ENCODE peak calls at places on chromosomes 13 and 19, in seven cellular contexts. Y is WERI-Rb-1; O is GM23248; L is stimulated activated CD8-positive, alpha-beta memory T cell treated with anti-CD3 and anti-CD28 coated beads, Interleukin-7, amount 100 ng/mL, for 48 hours; K is natural killer cell; J is T-helper 1 cell; S is CD8-positive, alpha-beta memory T cell. U is an unnamed sample.

GRCh38 chr19:33054623-33055022 is 10.1 kb downstream of the RHPN2 start:
- DNase-seq in Y (no peak), O (no peak), L (no peak), K (no peak), J (no peak), S (no peak), U (no peak)

GRCh38 chr19:16293133-16294085 is 31.2 kb upstream of the KLF2 start:
- DNase-seq in Y (no peak), O (peak; percentile 98), L (no peak), K (no peak), J (no peak), S (no peak), U (no peak)

GRCh38 chr19:18659281-18660050 is 22.6 kb downstream of the KLHL26 start:
- DNase-seq in Y (no peak), O (peak; percentile 38), L (no peak), K (no peak), J (no peak), S (no peak), U (no peak)

GRCh38 chr13:25731037-25731436 is 320.8 kb downstream of the SHISA2 start:
- DNase-seq in Y (no peak), O (no peak), L (no peak), K (no peak), J (no peak), S (no peak), U (no peak)

GRCh38 chr19:7658219-7658686 is 10.6 kb upstream of the RETN start:
- DNase-seq in Y (no peak), O (peak; percentile 5), L (peak; percentile 35), K (no peak), J (no peak), S (no peak), U (peak; percentile 43)

GRCh38 chr13:113783966-113784644 is 25.1 kb downstream of the TMEM255B start:
- DNase-seq in Y (no peak), O (no peak), L (no peak), K (no peak), J (no peak), S (no peak), U (no peak)

GRCh38 chr19:8571006-8571411 is 6.2 kb downstream of the MYO1F start:
- DNase-seq in Y (no peak), O (peak; percentile 92), L (no peak), K (peak; percentile 69), J (peak; percentile 47), S (peak; percentile 78), U (peak; percentile 63)

GRCh38 chr19:36100476-36100875 is 10.5 kb upstream of the OVOL3 start:
- DNase-seq in Y (no peak), O (no peak), L (no peak), K (no peak), J (no peak), S (no peak), U (no peak)

GRCh38 chr13:94588575-94588974 is 7.4 kb downstream of the TGDS start:
- DNase-seq in Y (no peak), O (no peak), L (no peak), K (no peak), J (no peak), S (no peak), U (no peak)

GRCh38 chr13:24085662-24086061 is 74.9 kb upstream of the SPATA13 start:
- DNase-seq in Y (no peak), O (no peak), L (no peak), K (no peak), J (no peak), S (no peak), U (no peak)

GRCh38 chr13:43006893-43007631 is 15.0 kb upstream of the EPSTI1 start:
- DNase-seq in Y (no peak), O (peak; percentile 63), L (no peak), K (no peak), J (no peak), S (no peak), U (no peak)

GRCh38 chr19:50896591-50897190 is 14.5 kb downstream of the KLK4 start:
- DNase-seq in Y (peak; percentile 51), O (peak; percentile 67), L (peak; percentile 28), K (no peak), J (no peak), S (no peak), U (no peak)